ENCODE peak calls at places on chromosomes 3 and 15, in four cellular contexts. A, J, Y and M are unnamed samples.

GRCh38 chr15:58546635-58547627 is 115.1 kb downstream of the LIPC start:
- DNase-seq in J (peak), A (no peak), Y (no peak), M (peak)

GRCh38 chr15:67013696-67014095 is 51.7 kb upstream of the SMAD3 start:
- DNase-seq in A (peak), J (no peak), Y (no peak), M (no peak)

GRCh38 chr15:101303408-101303807 is 8.4 kb upstream of the SNRPA1 start:
- DNase-seq in A (no peak), J (no peak), Y (no peak), M (no peak)

GRCh38 chr15:97316362-97316761 is 644.1 kb upstream of the ARRDC4 start:
- DNase-seq in J (no peak), Y (no peak), A (no peak), M (no peak)

GRCh38 chr3:105401691-105402149 is 35.0 kb downstream of the ALCAM start:
- DNase-seq in A (no peak), J (no peak), Y (no peak), M (no peak)

GRCh38 chr3:188266581-188267274 is 112.8 kb downstream of the LPP start:
- DNase-seq in Y (no peak), A (no peak), J (no peak), M (no peak)

GRCh38 chr15:83565553-83566159 is 88.3 kb upstream of the ADAMTSL3 start:
- DNase-seq in Y (no peak), J (peak), A (no peak), M (peak)

GRCh38 chr15:68383161-68384074 is 48.5 kb downstream of the ITGA11 start:
- DNase-seq in A (peak), Y (no peak), J (peak), M (peak)

GRCh38 chr3:73863546-73864079 is 238.9 kb upstream of the PDZRN3 start:
- DNase-seq in J (no peak), Y (no peak), A (no peak), M (no peak)

GRCh38 chr3:8987673-8988655 is 24.7 kb upstream of the RAD18 start:
- DNase-seq in A (peak), J (peak), Y (no peak), M (peak)

GRCh38 chr15:33675246-33675645 is 293.1 kb upstream of the CHRM5 start:
- DNase-seq in Y (no peak), J (peak), A (no peak), M (no peak)

GRCh38 chr3:197525706-197526105 is 30.1 kb downstream of the BDH1 start:
- DNase-seq in Y (no peak), A (no peak), J (peak), M (peak)

GRCh38 chr15:31457631-31458526 is 131.2 kb downstream of the KLF13 start:
- DNase-seq in Y (no peak), A (no peak), J (no peak), M (no peak)

GRCh38 chr3:57000012-57000411 is 60.5 kb upstream of the SPATA12 start:
- DNase-seq in A (no peak), J (no peak), Y (no peak), M (no peak)

GRCh38 chr3:70248856-70249255 is 63.6 kb downstream of the MDFIC2 start:
- DNase-seq in Y (no peak), A (no peak), J (no peak), M (no peak)

GRCh38 chr3:47496892-47497291 is 16.6 kb downstream of the ELP6 start:
- DNase-seq in Y (no peak), J (no peak), A (no peak), M (no peak)

GRCh38 chr3:96266395-96267187 is 547.8 kb upstream of the EPHA6 start:
- DNase-seq in J (no peak), A (no peak), Y (no peak), M (peak)

GRCh38 chr3:170815340-170815739 is 54.7 kb downstream of the RPL22L1 start:
- DNase-seq in J (peak), A (peak), Y (no peak), M (peak)

GRCh38 chr15:67033012-67033411 is 32.4 kb upstream of the SMAD3 start:
- DNase-seq in J (no peak), A (no peak), Y (no peak), M (no peak)

GRCh38 chr3:4174760-4175159 is 128.4 kb upstream of the SETMAR start:
- DNase-seq in Y (no peak), J (no peak), A (peak), M (no peak)

GRCh38 chr3:41126475-41126874 is 72.8 kb upstream of the CTNNB1 start:
- DNase-seq in Y (no peak), J (no peak), A (no peak), M (no peak)

GRCh38 chr15:60255390-60255789 is 142.4 kb downstream of the ANXA2 start:
- DNase-seq in Y (peak), A (no peak), J (peak), M (peak)

GRCh38 chr3:103906304-103906703 is 1460.4 kb upstream of the ALCAM start:
- DNase-seq in Y (no peak), A (no peak), J (no peak), M (no peak)

GRCh38 chr3:54122802-54123537 is 618 bp downstream of the CACNA2D3 start:
- DNase-seq in A (no peak), J (no peak), Y (no peak), M (no peak)

GRCh38 chr3:54121404-54122045 is 827 bp upstream of the CACNA2D3 start:
- DNase-seq in Y (no peak), A (peak), J (no peak), M (no peak)

GRCh38 chr3:54125317-54125716 is 3.0 kb downstream of the CACNA2D3 start:
- DNase-seq in J (no peak), Y (no peak), A (no peak), M (no peak)

GRCh38 chr3:54122046-54122801 is at the start of gene CACNA2D3:
- DNase-seq in Y (no peak), J (no peak), A (peak), M (no peak)

DNA sequence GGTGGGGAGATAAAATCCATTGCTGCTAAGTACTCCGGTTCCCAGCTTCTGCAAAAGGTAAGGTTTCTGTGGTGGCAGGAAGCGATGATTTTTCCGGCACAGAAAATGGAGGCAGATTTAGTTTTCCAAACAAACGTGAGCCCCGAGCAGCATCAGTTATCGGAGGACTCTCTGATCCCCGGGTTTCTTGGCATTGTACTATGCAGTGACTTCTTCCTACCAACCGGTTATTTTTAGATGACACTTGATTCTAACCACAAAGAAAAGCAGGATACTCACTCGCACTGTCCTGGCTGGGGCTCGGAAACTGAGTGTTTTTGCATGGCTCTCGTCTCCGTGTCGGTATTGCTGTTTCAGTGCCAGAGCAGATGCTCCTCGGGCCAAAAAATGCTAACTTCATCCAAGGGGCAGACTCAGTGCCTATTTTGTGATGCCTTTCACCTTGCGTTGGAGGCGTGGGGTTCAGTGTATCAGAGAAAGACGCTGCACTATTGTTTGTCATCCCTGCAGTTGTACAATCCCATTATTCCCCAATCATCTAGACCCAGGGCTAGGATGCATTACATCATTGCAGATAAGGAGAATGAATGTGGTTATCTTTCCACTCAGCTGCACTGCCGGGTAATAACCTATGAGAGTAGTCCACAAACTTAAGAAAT is 1.3 kb downstream of the CACNA2D3 start:
- DNase-seq in A (no peak), J (no peak), Y (no peak), M (no peak)
- TF ChIP-seq NR2C2 in A (no peak), J (no peak), Y (no peak), M (no peak)

DNA sequence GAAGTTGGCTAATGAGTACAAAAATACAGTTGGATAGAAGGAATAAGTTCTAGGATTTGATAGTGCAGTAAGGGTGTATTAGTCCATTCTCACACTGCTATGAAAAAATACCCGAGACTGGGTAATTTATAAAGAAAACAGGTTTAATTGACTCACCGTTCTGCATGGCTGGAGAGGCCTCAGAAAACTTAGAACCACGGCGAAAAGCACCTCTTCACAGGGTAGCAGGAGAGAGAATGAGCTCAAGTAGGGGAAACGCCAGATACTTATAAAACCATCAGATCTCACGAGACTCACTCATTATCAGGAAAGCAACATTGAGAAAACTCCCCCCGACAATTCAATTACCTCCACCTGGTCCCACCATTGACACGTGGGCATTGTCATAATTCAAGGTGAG is 483.3 kb downstream of the TUSC7 start:
- DNase-seq in Y (peak), J (no peak), A (no peak), M (no peak)
- TF ChIP-seq NR2C2 in Y (no peak), J (no peak), A (no peak), M (no peak)

DNA sequence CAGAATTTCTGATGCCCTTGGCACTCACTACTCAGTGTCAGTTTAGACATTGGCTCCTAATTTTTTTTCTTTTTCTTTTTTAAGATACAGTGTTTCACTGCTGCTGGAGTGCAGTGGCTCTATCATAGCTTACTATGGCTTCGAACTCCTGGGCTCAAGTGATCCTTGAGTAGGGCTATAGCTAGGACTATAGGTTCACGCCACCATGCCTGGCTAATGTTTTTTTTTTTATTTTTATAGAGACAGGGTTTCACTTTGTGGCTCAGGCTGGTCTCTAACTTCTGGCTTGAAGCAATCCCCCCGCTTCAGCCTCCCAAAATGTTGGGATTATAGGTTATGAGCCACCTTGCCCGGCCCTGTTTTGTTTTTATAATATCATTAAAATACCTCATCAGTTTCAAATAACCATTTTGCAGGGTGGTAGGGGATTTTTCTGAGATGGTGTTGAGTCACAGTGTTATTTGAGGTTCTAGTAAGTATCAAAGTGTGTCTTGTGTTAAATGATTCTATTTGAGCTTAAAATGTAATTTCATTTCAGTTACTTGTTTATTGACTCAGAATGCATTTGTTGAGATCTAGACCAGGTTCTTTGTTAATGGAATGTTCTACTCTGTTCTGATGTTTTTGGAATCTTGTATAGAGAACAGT is 7.0 kb downstream of the FNDC3B start:
- DNase-seq in J (no peak), A (no peak), Y (no peak), M (no peak)
- TF ChIP-seq NR2C2 in J (no peak), A (no peak), Y (no peak), M (no peak)

DNA sequence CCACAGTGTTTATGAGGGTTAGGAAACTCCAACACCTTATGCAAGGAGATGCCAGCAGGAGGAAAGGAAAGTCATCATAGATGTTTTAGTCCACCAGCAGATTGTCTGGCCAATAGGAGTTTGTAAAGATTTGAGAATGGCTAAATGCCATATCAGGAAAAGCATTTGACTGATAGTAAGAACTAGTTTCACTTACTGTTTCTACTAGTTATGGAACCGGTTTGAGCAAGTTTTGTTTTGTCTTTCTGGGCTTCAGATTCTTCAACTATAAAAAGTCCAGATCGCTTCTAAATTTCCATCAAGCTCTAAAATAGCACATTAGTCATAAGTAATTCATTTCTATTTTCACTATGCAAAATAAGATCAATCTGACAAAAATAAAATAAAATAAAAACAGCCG is 254.8 kb upstream of the TMCO5A start:
- DNase-seq in J (no peak), A (no peak), Y (no peak), M (no peak)
- TF ChIP-seq NR2C2 in J (no peak), A (no peak), Y (no peak), M (no peak)

GRCh38 chr3:53844262-53845102 is 1.7 kb downstream of the CHDH start:
- DNase-seq in J (no peak), A (no peak), Y (no peak), M (peak)

GRCh38 chr3:53845103-53845880 is 927 bp downstream of the CHDH start:
- DNase-seq in J (peak), A (peak), Y (no peak), M (peak)

GRCh38 chr3:53841296-53841695 is 4.9 kb downstream of the CHDH start:
- DNase-seq in A (no peak), J (no peak), Y (no peak), M (peak)

GRCh38 chr3:53843195-53844177 is 2.7 kb downstream of the CHDH start:
- DNase-seq in Y (peak), A (no peak), J (no peak), M (no peak)

DNA sequence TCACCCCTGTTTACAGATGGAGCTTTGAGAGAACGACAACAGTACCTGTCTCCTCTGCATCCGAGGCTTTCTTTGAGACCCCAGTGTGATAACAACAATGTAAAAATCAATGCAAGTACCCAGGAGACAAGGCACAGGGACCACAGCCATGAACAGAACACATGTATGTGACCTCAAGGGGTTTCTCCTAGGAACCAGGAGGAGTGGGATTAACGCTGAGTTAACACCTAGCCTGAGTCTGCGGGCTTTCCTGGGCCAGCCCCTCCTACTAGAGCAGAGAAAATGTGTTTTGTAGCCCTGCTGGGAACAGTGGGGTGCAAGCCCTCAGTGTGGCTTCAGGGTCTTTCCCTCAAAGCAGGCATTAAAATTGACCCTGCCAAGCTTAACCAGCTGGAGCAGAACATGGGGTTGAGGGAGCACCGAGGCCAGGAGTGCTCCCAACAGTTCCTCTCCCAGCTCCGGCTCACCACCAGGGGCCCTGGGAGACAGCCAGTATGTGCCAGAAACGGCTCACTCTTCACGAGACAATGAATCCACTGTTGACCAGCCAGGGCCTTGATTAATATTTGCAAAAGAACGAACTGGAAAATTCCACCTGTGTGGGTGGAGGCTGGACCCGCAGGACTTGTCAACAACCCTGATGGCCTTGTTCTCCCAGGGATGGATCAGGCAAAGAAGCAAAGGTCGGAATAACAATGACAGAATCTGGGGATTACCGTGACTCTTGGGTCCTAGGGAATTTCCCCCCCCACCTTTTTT is 3.6 kb downstream of the CHDH start:
- DNase-seq in A (peak), Y (no peak), J (no peak), M (peak)
- TF ChIP-seq NR2C2 in A (no peak), Y (no peak), J (no peak), M (no peak)

DNA sequence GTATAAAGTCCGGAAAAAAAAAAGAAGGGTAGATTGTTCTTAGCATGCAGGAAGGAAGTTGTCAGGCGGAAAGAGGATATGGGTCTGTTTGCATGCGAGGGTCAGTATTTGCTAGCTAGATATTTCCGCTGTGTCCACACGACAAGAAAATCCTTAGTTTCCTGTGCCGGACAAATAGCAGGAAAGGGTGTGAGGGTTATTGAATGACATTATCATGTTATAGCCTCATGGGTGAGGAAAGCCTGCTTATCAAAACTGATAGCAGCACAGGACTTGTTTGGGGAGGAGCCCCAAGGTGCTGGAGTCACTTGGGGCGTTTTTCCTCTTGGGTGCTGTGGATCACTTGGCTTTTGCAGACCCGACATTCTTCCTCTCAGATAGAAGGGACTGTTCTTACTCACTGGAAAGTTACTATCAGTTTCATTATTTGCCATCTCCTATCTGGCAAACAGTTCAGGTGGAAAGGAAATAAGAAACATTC is 127.2 kb upstream of the DPH6 start:
- DNase-seq in Y (no peak), A (no peak), J (peak), M (peak)
- TF ChIP-seq NR2C2 in Y (no peak), A (no peak), J (no peak), M (no peak)

GRCh38 chr3:15086699-15087098 is 12.2 kb downstream of the RBSN start:
- DNase-seq in Y (no peak), A (no peak), J (no peak), M (no peak)

GRCh38 chr3:15079083-15079482 is 14.0 kb upstream of the MRPS25 start:
- DNase-seq in A (no peak), J (no peak), Y (no peak), M (no peak)

GRCh38 chr3:15086263-15086662 is 12.7 kb downstream of the RBSN start:
- DNase-seq in J (no peak), A (no peak), Y (no peak), M (no peak)

GRCh38 chr3:15083190-15083700 is 15.7 kb downstream of the RBSN start:
- DNase-seq in Y (no peak), J (no peak), A (no peak), M (no peak)

GRCh38 chr3:15081960-15082664 is 16.8 kb downstream of the RBSN start:
- DNase-seq in J (no peak), Y (no peak), A (no peak), M (no peak)
- TF ChIP-seq NR2C2 in J (no peak), Y (no peak), A (no peak), M (no peak)

DNA sequence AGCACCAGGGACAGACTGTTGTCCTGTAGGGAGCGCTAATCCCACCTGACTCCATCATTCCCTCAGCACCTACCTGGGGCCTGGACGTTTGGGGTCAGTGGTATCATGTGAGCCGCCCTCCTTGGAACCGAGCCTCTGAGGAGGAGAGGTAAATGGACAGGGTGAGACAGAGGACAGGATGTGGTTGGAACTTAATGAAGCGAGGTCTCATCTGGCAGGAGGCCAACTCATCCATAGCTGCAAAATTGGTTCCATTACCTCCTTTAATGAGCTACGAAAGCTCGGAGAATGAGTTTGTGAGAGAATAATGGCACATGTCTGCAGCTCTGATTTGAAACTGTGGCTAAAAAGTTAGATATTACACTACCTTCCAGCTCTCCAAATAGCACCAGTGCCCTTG is 14.0 kb downstream of the MAPKAPK3 start:
- DNase-seq in A (no peak), Y (no peak), J (peak), M (no peak)
- TF ChIP-seq NR2C2 in A (no peak), Y (no peak), J (no peak), M (no peak)

GRCh38 chr3:65996605-65997004 is 42.1 kb downstream of the MAGI1 start:
- DNase-seq in J (no peak), A (no peak), Y (no peak), M (no peak)
- TF ChIP-seq NR2C2 in J (no peak), A (no peak), Y (no peak), M (no peak)

GRCh38 chr3:130354430-130354829 is 9.0 kb downstream of the COL6A5 start:
- DNase-seq in Y (no peak), A (no peak), J (peak), M (no peak)
- TF ChIP-seq NR2C2 in Y (no peak), A (no peak), J (no peak), M (no peak)